ENCODE peak calls at places on chromosomes 12 and 14, in seven cellular contexts. I is NB4, N is neural progenitor cell, A is uterus, Z is HFFc6, Y is AG09309, B is IMR-90. X is an unnamed sample.

GRCh38 chr12:131413006-131413405 is 297.9 kb upstream of the SFSWAP start:
- DNase-seq in Y (no peak), A (no peak), B (no peak), I (no peak), Z (no peak), N (no peak), X (no peak)

GRCh38 chr12:48160807-48161206 is 3.5 kb upstream of the ASB8 start:
- DNase-seq in Y (no peak), A (no peak), Z (no peak), N (no peak), I (peak; percentile 40), B (no peak), X (no peak)

GRCh38 chr12:43858096-43858495 is 22.2 kb downstream of the TMEM117 start:
- DNase-seq in I (no peak), Z (no peak), Y (no peak), N (no peak), A (no peak), B (no peak), X (no peak)

GRCh38 chr14:53542692-53543091 is 389.6 kb upstream of the DDHD1 start:
- DNase-seq in B (peak; percentile 28), Y (no peak), Z (peak; percentile 12), I (no peak), A (no peak), N (no peak), X (peak; percentile 36)

GRCh38 chr12:92703777-92704176 is 988 bp downstream of the PLEKHG7 start:
- DNase-seq in N (no peak), A (no peak), B (no peak), I (no peak), Y (no peak), Z (no peak), X (peak; percentile 21)

GRCh38 chr12:120368789-120369475 is at the start of gene MSI1:
- DNase-seq in N (peak; percentile 75), Z (no peak), I (no peak), Y (no peak), B (no peak), A (no peak), X (no peak)

GRCh38 chr14:30427401-30427800 is 131.6 kb upstream of the G2E3 start:
- DNase-seq in Z (no peak), A (no peak), B (no peak), Y (no peak), I (no peak), N (no peak), X (no peak)

GRCh38 chr12:121789800-121790748 is 3.4 kb downstream of the RHOF start:
- DNase-seq in N (no peak), I (peak; percentile 99), A (no peak), B (peak; percentile 34), Z (no peak), Y (no peak), X (no peak)

GRCh38 chr12:64806173-64806572 is 18.3 kb upstream of the TBC1D30 start:
- DNase-seq in N (no peak), B (no peak), A (no peak), Y (no peak), Z (no peak), I (no peak), X (no peak)

GRCh38 chr12:45273717-45274271 is 57.9 kb downstream of the ANO6 start:
- DNase-seq in Y (peak; percentile 90), N (no peak), A (no peak), B (peak; percentile 98), I (no peak), Z (peak; percentile 97), X (peak; percentile 90)

GRCh38 chr14:104657563-104658324 is 31.7 kb upstream of the INF2 start:
- DNase-seq in B (no peak), I (peak; percentile 84), N (no peak), Y (no peak), Z (no peak), A (no peak), X (no peak)

GRCh38 chr12:45655186-45655585 is 74.3 kb upstream of the ARID2 start:
- DNase-seq in A (no peak), Z (peak; percentile 12), I (peak; percentile 41), N (peak; percentile 39), B (peak; percentile 47), Y (no peak), X (peak; percentile 68)

GRCh38 chr12:110352401-110352800 is 51.1 kb downstream of the ANAPC7 start:
- DNase-seq in N (no peak), B (no peak), Z (no peak), Y (no peak), I (no peak), A (no peak), X (no peak)

GRCh38 chr12:481422-481821 is 21.7 kb downstream of the B4GALNT3 start:
- DNase-seq in Y (no peak), A (peak; percentile 69), I (peak; percentile 57), B (peak; percentile 11), N (no peak), Z (no peak), X (peak; percentile 40)

GRCh38 chr14:55752580-55753365 is 172.8 kb downstream of the KTN1 start:
- DNase-seq in Y (peak; percentile 8), B (peak; percentile 65), Z (peak; percentile 42), I (no peak), N (peak; percentile 64), A (no peak), X (peak; percentile 89)

GRCh38 chr14:99604766-99605298 is 825 bp upstream of the CCDC85C start:
- DNase-seq in B (peak; percentile 33), A (peak; percentile 35), I (peak; percentile 56), Y (no peak), Z (no peak), N (peak; percentile 82), X (peak; percentile 10)

GRCh38 chr12:88026196-88026595 is 3.0 kb downstream of the C12orf50 start:
- DNase-seq in N (no peak), B (no peak), A (no peak), I (no peak), Y (no peak), Z (no peak), X (no peak)

GRCh38 chr12:51388066-51388799 is 3.0 kb downstream of the GALNT6 start:
- DNase-seq in N (no peak), Y (peak; percentile 67), Z (peak; percentile 72), I (peak; percentile 94), A (no peak), B (peak; percentile 60), X (peak; percentile 61)

GRCh38 chr12:104693493-104693892 is 236.7 kb downstream of the CHST11 start:
- DNase-seq in B (no peak), A (no peak), I (no peak), Y (no peak), N (no peak), Z (no peak), X (no peak)

GRCh38 chr14:24426912-24427536 is 2.4 kb downstream of the CBLN3 start:
- DNase-seq in N (no peak), I (no peak), Z (no peak), B (no peak), Y (no peak), A (no peak), X (no peak)

GRCh38 chr14:71729581-71729980 is 202.6 kb upstream of the RGS6 start:
- DNase-seq in N (no peak), B (no peak), Z (no peak), A (no peak), I (no peak), Y (no peak), X (no peak)

GRCh38 chr12:37543131-37543965 is 773.2 kb upstream of the ALG10B start:
- DNase-seq in N (no peak), Z (no peak), I (no peak), Y (no peak), B (no peak), A (no peak), X (no peak)
- TF ChIP-seq CTCF in N (no peak), Z (no peak), I (no peak), Y (no peak), B (no peak), A (no peak), X (no peak)

GRCh38 chr12:128381961-128382360 is 115.0 kb downstream of the TMEM132C start:
- DNase-seq in Z (no peak), I (no peak), Y (no peak), B (no peak), N (no peak), A (no peak), X (no peak)

GRCh38 chr12:128385736-128386135 is 118.8 kb downstream of the TMEM132C start:
- DNase-seq in Y (no peak), N (no peak), B (no peak), A (no peak), I (no peak), Z (no peak), X (no peak)

GRCh38 chr12:128388461-128388921 is 121.5 kb downstream of the TMEM132C start:
- DNase-seq in Y (no peak), A (peak; percentile 57), B (no peak), N (no peak), I (no peak), Z (no peak), X (no peak)

GRCh38 chr12:128382946-128383739 is 116.2 kb downstream of the TMEM132C start:
- DNase-seq in N (peak; percentile 94), A (no peak), Y (no peak), Z (no peak), I (peak; percentile 7), B (no peak), X (no peak)

GRCh38 chr12:128387811-128388422 is 120.9 kb downstream of the TMEM132C start:
- DNase-seq in A (peak; percentile 55), Y (no peak), B (no peak), I (peak; percentile 56), Z (no peak), N (peak; percentile 81), X (no peak)
- TF ChIP-seq CTCF in A (peak; percentile 72), Y (peak; percentile 14), B (no peak), I (peak; percentile 91), Z (peak; percentile 52), N (peak; percentile 79), X (peak; percentile 26)

DNA sequence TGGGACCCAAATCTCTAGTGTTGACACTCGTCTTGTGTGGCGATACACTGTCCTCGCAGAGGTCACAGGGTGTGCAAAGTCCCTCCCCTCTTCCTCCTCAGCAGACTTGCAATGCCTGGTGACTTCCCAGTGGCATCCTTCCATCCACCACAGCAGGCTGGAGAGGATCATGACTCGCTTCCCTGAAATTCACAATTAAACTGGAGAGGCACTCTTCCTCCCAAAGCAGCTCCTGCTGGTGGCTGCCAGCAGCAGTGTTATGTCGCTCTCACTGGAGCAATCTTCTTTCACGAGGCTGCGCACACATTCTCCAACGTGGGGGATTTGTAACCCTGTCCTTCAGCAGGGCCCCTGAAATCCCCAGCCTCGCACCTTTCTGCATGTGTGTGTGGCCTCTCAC is 145.2 kb upstream of the TMCC3 start:
- DNase-seq in A (no peak), I (peak; percentile 14), B (peak; percentile 53), N (peak; percentile 54), Z (peak; percentile 36), Y (peak; percentile 16), X (peak; percentile 60)
- TF ChIP-seq CTCF in A (no peak), I (no peak), B (no peak), N (no peak), Z (no peak), Y (no peak), X (peak; percentile 24)

GRCh38 chr12:89708793-89709156 is at the start of gene ATP2B1:
- DNase-seq in A (peak; percentile 86), Y (peak; percentile 59), N (peak; percentile 95), Z (peak; percentile 78), I (peak; percentile 95), B (peak; percentile 83), X (peak; percentile 90)

GRCh38 chr12:89706551-89707348 is 1.9 kb downstream of the ATP2B1 start:
- DNase-seq in N (peak; percentile 49), A (peak; percentile 15), Y (no peak), I (no peak), B (peak; percentile 19), Z (no peak), X (no peak)

GRCh38 chr12:89707992-89708792 is 446 bp downstream of the ATP2B1 start:
- DNase-seq in B (peak; percentile 17), I (peak; percentile 64), Z (no peak), Y (no peak), N (peak; percentile 53), A (peak; percentile 37), X (peak; percentile 35)

GRCh38 chr12:89709157-89709993 is 737 bp upstream of the ATP2B1 start:
- DNase-seq in Y (peak; percentile 98), A (peak; percentile 98), Z (peak; percentile 96), B (peak; percentile 99), I (peak; percentile 100), N (peak; percentile 99), X (peak; percentile 100)

GRCh38 chr12:89707623-89707991 is 1.0 kb downstream of the ATP2B1 start:
- DNase-seq in B (no peak), A (peak; percentile 20), Z (no peak), Y (no peak), I (peak; percentile 60), N (peak; percentile 79), X (no peak)
- TF ChIP-seq CTCF in B (no peak), A (no peak), Z (no peak), Y (no peak), I (no peak), N (no peak), X (peak; percentile 20)

X was measured in choroid plexus epithelial cell.